ENCODE peak calls at places on chromosomes 4 and X, in six cellular contexts. T is BJ, S is body of pancreas, D is GM10248, J is GM13977, M is LNCaP clone FGC. Q is an unnamed sample.

GRCh38 chrX:154833746-154834274 is 652 bp downstream of the SMIM9 start:
- DNase-seq in T (no peak), S (no peak), D (no peak), J (no peak), M (no peak), Q (no peak)

GRCh38 chrX:42686296-42686695 is 91.7 kb downstream of the PPP1R2C start:
- DNase-seq in T (no peak), S (no peak), D (no peak), J (no peak), M (no peak), Q (no peak)

GRCh38 chr4:182975806-182976205 is 58.6 kb upstream of the DCTD start:
- DNase-seq in T (peak), S (no peak), D (no peak), J (peak), M (no peak), Q (no peak)

GRCh38 chr4:88779431-88779830 is 81.8 kb upstream of the NAP1L5 start:
- DNase-seq in T (no peak), S (no peak), D (no peak), J (no peak), M (no peak), Q (no peak)

GRCh38 chr4:89410687-89411086 is 103.1 kb upstream of the GPRIN3 start:
- DNase-seq in T (peak), S (no peak), D (no peak), J (no peak), M (no peak), Q (no peak)

GRCh38 chr4:152115794-152116193 is 355.0 kb upstream of the GATB start:
- DNase-seq in T (no peak), S (no peak), D (peak), J (no peak), M (no peak), Q (peak)

GRCh38 chrX:30373951-30374350 is 64.8 kb upstream of the NR0B1 start:
- DNase-seq in T (no peak), S (no peak), D (no peak), J (no peak), M (no peak), Q (no peak)

GRCh38 chr4:40630335-40631021 is 814 bp upstream of the RBM47 start:
- DNase-seq in T (no peak), S (peak), D (peak), J (peak), M (peak), Q (peak)

GRCh38 chr4:156598138-156598681 is 373.4 kb downstream of the PDGFC start:
- DNase-seq in T (no peak), S (no peak), D (no peak), J (no peak), M (peak), Q (no peak)

GRCh38 chr4:79225360-79225759 is 100.5 kb downstream of the NAA11 start:
- DNase-seq in T (no peak), S (no peak), D (no peak), J (no peak), M (peak), Q (no peak)

GRCh38 chrX:139642241-139642927 is 65.6 kb downstream of the MCF2 start:
- DNase-seq in T (no peak), S (no peak), D (no peak), J (no peak), M (no peak), Q (no peak)

GRCh38 chr4:109315818-109316217 is 13.4 kb upstream of the COL25A1 start:
- DNase-seq in T (no peak), S (no peak), D (no peak), J (no peak), M (no peak), Q (no peak)
- TF ChIP-seq CTCF in T (peak), S (no peak), D (no peak), J (no peak), M (peak), Q (no peak)

GRCh38 chrX:110142096-110142495 is 139.2 kb downstream of the TMEM164 start:
- DNase-seq in T (no peak), S (no peak), D (no peak), J (no peak), M (no peak), Q (no peak)

GRCh38 chrX:110136136-110136535 is 133.2 kb downstream of the TMEM164 start:
- DNase-seq in T (no peak), S (no peak), D (no peak), J (no peak), M (no peak), Q (no peak)

GRCh38 chrX:110135618-110136017 is 132.7 kb downstream of the TMEM164 start:
- DNase-seq in T (no peak), S (no peak), D (no peak), J (no peak), M (no peak), Q (no peak)

GRCh38 chrX:110138557-110138956 is 135.6 kb downstream of the TMEM164 start:
- DNase-seq in T (no peak), S (no peak), D (no peak), J (no peak), M (no peak), Q (no peak)

DNA sequence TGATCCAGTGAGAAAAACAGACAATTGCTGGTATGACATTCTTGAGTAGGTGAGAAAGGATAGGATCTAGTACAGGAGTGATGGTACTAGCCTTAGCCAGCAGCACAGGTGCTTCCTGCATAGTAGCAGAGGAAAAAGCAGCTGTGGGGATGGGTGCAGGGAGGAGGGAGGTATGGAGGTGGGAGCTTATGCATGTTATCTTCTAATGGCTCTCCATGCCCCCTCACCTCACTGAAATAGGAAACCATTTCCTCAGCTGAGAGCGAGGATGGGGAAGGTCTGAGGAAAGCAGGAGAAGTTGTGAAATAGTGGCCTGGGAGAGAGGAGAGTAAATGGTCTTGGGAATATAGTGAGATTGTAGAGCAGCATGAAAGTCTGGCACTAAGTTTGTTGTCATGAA is 136.3 kb downstream of the TMEM164 start:
- DNase-seq in T (no peak), S (no peak), D (no peak), J (no peak), M (no peak), Q (no peak)
- TF ChIP-seq CTCF in T (no peak), S (no peak), D (no peak), J (no peak), M (no peak), Q (no peak)

GRCh38 chr4:26052663-26053534 is 138.9 kb downstream of the SMIM20 start:
- DNase-seq in T (no peak), S (no peak), D (no peak), J (no peak), M (no peak), Q (no peak)

GRCh38 chr4:26056406-26056805 is 142.4 kb downstream of the SMIM20 start:
- DNase-seq in T (no peak), S (no peak), D (no peak), J (no peak), M (no peak), Q (no peak)

GRCh38 chr4:26058537-26058936 is 144.5 kb downstream of the SMIM20 start:
- DNase-seq in T (no peak), S (peak), D (no peak), J (peak), M (peak), Q (no peak)

GRCh38 chr4:26059391-26060154 is 145.6 kb downstream of the SMIM20 start:
- DNase-seq in T (no peak), S (no peak), D (no peak), J (no peak), M (no peak), Q (no peak)

DNA sequence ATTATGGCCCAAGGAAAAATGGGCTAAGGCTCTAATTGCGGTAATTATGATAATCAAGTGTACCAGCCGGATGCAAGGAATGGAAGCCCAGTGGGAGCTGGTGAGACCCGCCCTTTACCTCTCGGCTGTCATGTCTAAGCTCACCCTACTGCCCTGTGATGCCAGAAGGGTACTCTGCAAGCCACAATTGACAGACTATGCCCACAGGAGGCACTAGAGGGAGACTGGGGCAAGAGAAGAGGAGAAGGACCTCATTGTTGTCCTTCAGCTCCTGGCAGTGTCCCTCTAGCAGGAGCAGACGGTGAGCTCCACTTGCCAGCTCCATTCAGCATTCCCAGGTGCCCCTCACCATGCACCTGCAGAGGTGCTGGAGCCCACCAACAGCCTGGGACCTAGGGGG is 141.8 kb downstream of the SMIM20 start:
- DNase-seq in T (no peak), S (no peak), D (no peak), J (no peak), M (no peak), Q (no peak)
- TF ChIP-seq CTCF in T (no peak), S (no peak), D (no peak), J (peak), M (no peak), Q (no peak)

GRCh38 chr4:142380052-142380598 is 466.0 kb downstream of the INPP4B start:
- DNase-seq in T (no peak), S (no peak), D (no peak), J (no peak), M (no peak), Q (no peak)

GRCh38 chr4:142376204-142376603 is 469.9 kb downstream of the INPP4B start:
- DNase-seq in T (no peak), S (no peak), D (no peak), J (no peak), M (no peak), Q (no peak)

GRCh38 chr4:142377345-142378091 is 468.6 kb downstream of the INPP4B start:
- DNase-seq in T (no peak), S (no peak), D (no peak), J (no peak), M (no peak), Q (no peak)

GRCh38 chr4:142378179-142378578 is 467.9 kb downstream of the INPP4B start:
- DNase-seq in T (no peak), S (peak), D (no peak), J (no peak), M (no peak), Q (no peak)

GRCh38 chr4:142379277-142380051 is 466.6 kb downstream of the INPP4B start:
- DNase-seq in T (peak), S (no peak), D (no peak), J (no peak), M (no peak), Q (no peak)
- TF ChIP-seq CTCF in T (no peak), S (no peak), D (no peak), J (no peak), M (no peak), Q (no peak)